ENCODE peak calls at places on chromosomes 11 and 22, in seven cellular contexts. J is NB4, O is lower leg skin, V is GM12891, U is GM12892, T is gastrocnemius medialis, S is stomach. X is an unnamed sample.

GRCh38 chr22:43399980-43400358 is 11.8 kb upstream of the MPPED1 start:
- DNase-seq in O (no peak), J (no peak), T (no peak), U (no peak), S (no peak), V (no peak), X (no peak)

GRCh38 chr11:64653388-64653973 is 62.5 kb downstream of the SLC22A12 start:
- DNase-seq in V (no peak), O (no peak), T (no peak), J (no peak), S (no peak), U (no peak), X (no peak)

GRCh38 chr22:42202669-42203068 is 67.8 kb downstream of the TCF20 start:
- DNase-seq in O (no peak), S (no peak), T (no peak), U (no peak), J (peak), V (no peak), X (no peak)

GRCh38 chr11:7605544-7605943 is 67.8 kb downstream of the CYB5R2 start:
- DNase-seq in J (no peak), T (no peak), V (no peak), O (no peak), U (no peak), S (peak), X (no peak)

GRCh38 chr22:43945632-43946390 is 9.4 kb upstream of the SAMM50 start:
- DNase-seq in T (peak), S (peak), O (no peak), J (peak), V (peak), U (peak), X (peak)

GRCh38 chr22:18031670-18032454 is 7.5 kb upstream of the MICAL3 start:
- DNase-seq in O (no peak), T (peak), U (no peak), J (no peak), V (no peak), S (no peak), X (no peak)

GRCh38 chr11:46826310-46827044 is 19.6 kb downstream of the CKAP5 start:
- DNase-seq in T (peak), U (peak), J (peak), S (peak), V (peak), O (peak), X (peak)

GRCh38 chr11:31817621-31818493 is 6.7 kb upstream of the PAX6 start:
- DNase-seq in S (no peak), J (no peak), V (no peak), O (no peak), T (no peak), U (no peak), X (peak)

GRCh38 chr11:122306776-122307479 is 190.9 kb upstream of the BLID start:
- DNase-seq in V (no peak), O (no peak), U (no peak), J (no peak), S (no peak), T (no peak), X (no peak)

GRCh38 chr11:78767409-78767932 is 192.8 kb upstream of the NARS2 start:
- DNase-seq in J (no peak), V (no peak), U (no peak), O (no peak), S (no peak), T (no peak), X (no peak)

GRCh38 chr11:18771266-18772035 is 20.1 kb downstream of the PTPN5 start:
- DNase-seq in T (no peak), V (no peak), O (no peak), S (no peak), U (no peak), J (no peak), X (no peak)

GRCh38 chr11:130451261-130452019 is 3.0 kb downstream of the ADAMTS15 start:
- DNase-seq in S (peak), T (peak), O (no peak), U (no peak), J (peak), V (no peak), X (no peak)

GRCh38 chr11:75524576-75525432 is 937 bp downstream of the GDPD5 start:
- DNase-seq in S (peak), J (peak), U (peak), V (no peak), O (no peak), T (no peak), X (no peak)

GRCh38 chr22:33271390-33272161 is 213.4 kb upstream of the SYN3 start:
- DNase-seq in S (peak), V (peak), U (peak), T (peak), J (peak), O (no peak), X (no peak)

GRCh38 chr11:71305041-71305440 is 52.7 kb upstream of the SHANK2 start:
- DNase-seq in J (no peak), T (no peak), V (no peak), S (no peak), O (no peak), U (no peak), X (no peak)

GRCh38 chr11:59668188-59668949 is 468 bp downstream of the PATL1 start:
- DNase-seq in O (peak), T (peak), U (peak), J (peak), S (peak), V (peak), X (no peak)

GRCh38 chr22:36918730-36919129 is 5.3 kb downstream of the CSF2RB start:
- DNase-seq in V (no peak), O (no peak), U (no peak), S (no peak), T (no peak), J (no peak), X (no peak)

GRCh38 chr11:46099973-46100335 is 21.3 kb downstream of the PHF21A start:
- DNase-seq in U (no peak), T (no peak), S (no peak), O (no peak), V (no peak), J (peak), X (no peak)

GRCh38 chr11:10457901-10458300 is 2.8 kb downstream of the AMPD3 start:
- DNase-seq in S (no peak), V (no peak), U (no peak), O (peak), T (no peak), J (peak), X (no peak)

GRCh38 chr11:102603091-102603490 is 22.0 kb downstream of the MMP20 start:
- DNase-seq in J (no peak), U (no peak), T (peak), O (no peak), S (no peak), V (no peak), X (peak)
- TF ChIP-seq POLR2A in J (no peak), U (no peak), T (no peak), O (no peak), S (no peak), V (no peak), X (no peak)

DNA sequence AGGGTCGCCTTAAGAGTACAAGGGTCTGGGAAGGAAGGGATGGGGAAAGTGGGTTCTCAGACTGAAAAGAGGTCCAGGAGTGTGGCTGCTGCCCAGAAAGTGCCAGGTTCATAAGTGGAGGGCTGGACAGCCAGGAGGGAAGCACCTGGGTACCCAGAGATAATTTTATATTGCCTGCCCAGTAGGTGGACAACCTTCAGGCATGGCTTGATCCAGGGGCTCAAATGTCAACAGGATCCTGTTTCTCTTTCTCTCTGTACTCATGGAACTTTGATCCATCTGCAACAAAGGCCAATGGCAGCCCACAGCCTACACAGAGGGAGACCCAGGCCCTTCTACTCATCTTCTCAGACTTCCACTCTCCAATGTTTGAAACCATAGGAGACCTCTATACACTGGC is 80.5 kb upstream of the GRK3 start:
- DNase-seq in O (no peak), S (no peak), T (no peak), V (no peak), J (no peak), U (no peak), X (no peak)
- TF ChIP-seq POLR2A in O (no peak), S (no peak), T (no peak), V (no peak), J (no peak), U (no peak), X (no peak)

GRCh38 chr22:26234267-26234666 is 65.0 kb downstream of the SEZ6L start:
- DNase-seq in O (no peak), U (no peak), T (no peak), S (no peak), J (no peak), V (no peak), X (no peak)
- TF ChIP-seq POLR2A in O (no peak), U (no peak), T (no peak), S (no peak), J (no peak), V (no peak), X (no peak)

DNA sequence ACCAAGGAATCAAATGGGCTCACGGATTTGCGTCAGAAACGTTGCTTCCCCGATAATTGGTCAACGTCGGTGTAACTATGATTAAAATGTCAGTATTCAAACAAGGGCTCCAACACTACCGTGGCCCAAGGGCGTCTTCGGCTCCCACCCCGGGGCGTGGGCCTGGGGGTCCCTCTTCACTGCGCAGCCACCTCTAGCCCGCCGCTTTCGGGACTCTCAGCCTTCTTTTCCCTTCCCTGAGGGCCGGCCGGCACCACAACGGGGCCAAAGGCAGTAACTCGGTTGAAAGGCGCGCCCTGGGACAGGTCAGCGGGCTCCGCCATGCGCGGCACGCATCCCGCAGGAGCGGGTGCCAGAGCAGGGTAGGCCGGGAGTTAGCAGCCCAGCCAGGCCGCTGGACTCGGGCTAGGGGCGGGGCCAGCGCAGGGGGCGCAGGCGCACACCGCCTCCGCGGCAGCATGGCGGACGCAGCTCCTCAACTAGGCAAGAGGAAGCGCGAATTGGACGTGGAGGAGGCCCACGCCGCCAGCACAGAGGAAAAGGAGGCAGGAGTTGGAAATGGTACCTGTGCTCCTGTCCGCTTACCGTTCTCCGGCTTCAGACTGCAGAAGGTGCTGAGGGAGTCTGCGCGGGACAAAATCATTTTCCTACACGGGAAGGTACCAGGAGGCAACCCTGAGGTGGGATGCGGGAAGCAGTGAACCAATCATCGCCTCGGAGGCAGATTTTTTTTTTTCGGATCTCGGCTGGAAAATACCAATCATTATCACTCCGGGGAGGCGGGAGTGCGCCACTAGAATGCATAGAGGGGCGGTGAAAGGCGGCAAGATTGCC is at the start of gene DCPS:
- DNase-seq in O (peak), T (peak), J (peak), S (peak), U (peak), V (peak), X (peak)
- TF ChIP-seq POLR2A in O (no peak), T (peak), J (peak), S (no peak), U (peak), V (peak), X (peak)

GRCh38 chr22:50305658-50306566 is 1.5 kb downstream of the PLXNB2 start:
- DNase-seq in J (peak), S (peak), U (peak), T (peak), O (peak), V (no peak), X (peak)
- TF ChIP-seq POLR2A in J (no peak), S (no peak), U (peak), T (no peak), O (no peak), V (no peak), X (peak)

GRCh38 chr22:38271927-38272372 is 860 bp downstream of the TMEM184B start:
- DNase-seq in O (peak), V (no peak), U (no peak), S (peak), J (no peak), T (no peak), X (no peak)
- TF ChIP-seq POLR2A in O (no peak), V (no peak), U (no peak), S (no peak), J (no peak), T (no peak), X (no peak)

GRCh38 chr22:38175206-38176118 is 6.2 kb downstream of the PLA2G6 start:
- DNase-seq in S (no peak), J (no peak), U (no peak), O (no peak), V (no peak), T (no peak), X (no peak)
- TF ChIP-seq POLR2A in S (no peak), J (no peak), U (no peak), O (no peak), V (no peak), T (no peak), X (no peak)

X was measured in upper lobe of left lung.